ENCODE peak calls at places on chromosomes 13 and 19, in five cellular contexts. F is GM12878, I is K562, H is HCT116, V is H1. J is an unnamed sample.
A peak's percentile ranks its signal among the peaks of the same experiment; 100 is the strongest.

GRCh38 chr19:38031423-38031770 is 124.4 kb downstream of the SIPA1L3 start:
- DNase-seq in H (no peak), I (no peak), V (no peak), F (no peak), J (no peak)

GRCh38 chr13:49791753-49792549 is 531 bp downstream of the KPNA3 start:
- DNase-seq in F (no peak), V (peak; percentile 64), I (peak; percentile 49), H (no peak), J (peak; percentile 3)

GRCh38 chr13:24616514-24616913 is 63.7 kb upstream of the ATP12A start:
- DNase-seq in I (no peak), H (no peak), V (no peak), F (no peak), J (no peak)

GRCh38 chr19:6720369-6721112 is at the start of gene C3:
- DNase-seq in I (no peak), H (no peak), F (no peak), V (no peak), J (no peak)

GRCh38 chr19:8900421-8900820 is 68.2 kb downstream of the MBD3L1 start:
- DNase-seq in H (no peak), I (no peak), F (no peak), V (no peak), J (no peak)

GRCh38 chr13:36549126-36549702 is 116.9 kb downstream of the CCNA1 start:
- DNase-seq in V (no peak), F (no peak), I (no peak), H (no peak), J (no peak)

GRCh38 chr13:34678154-34678553 is 263.9 kb upstream of the NBEA start:
- DNase-seq in I (no peak), V (no peak), H (no peak), F (no peak), J (no peak)

GRCh38 chr13:113782472-113782871 is 23.4 kb downstream of the TMEM255B start:
- DNase-seq in V (no peak), I (no peak), F (no peak), H (no peak), J (no peak)

GRCh38 chr19:6417713-6418561 is 6.7 kb downstream of the KHSRP start:
- DNase-seq in H (no peak), I (no peak), V (peak; percentile 65), F (no peak), J (no peak)

GRCh38 chr13:66803759-66804456 is 426.2 kb downstream of the PCDH9 start:
- DNase-seq in I (no peak), V (no peak), H (no peak), F (no peak), J (no peak)

GRCh38 chr19:33737704-33738103 is 59.0 kb upstream of the KCTD15 start:
- DNase-seq in V (no peak), F (no peak), I (no peak), H (no peak), J (no peak)

GRCh38 chr13:48783181-48783630 is 129.5 kb downstream of the CYSLTR2 start:
- DNase-seq in V (no peak), F (no peak), H (no peak), I (no peak), J (no peak)

GRCh38 chr19:55238030-55238429 is 9.5 kb upstream of the TMEM86B start:
- DNase-seq in F (no peak), H (no peak), V (no peak), I (no peak), J (no peak)

GRCh38 chr13:96229356-96229755 is 139.4 kb downstream of the HS6ST3 start:
- DNase-seq in F (no peak), V (no peak), I (peak; percentile 21), H (peak; percentile 48), J (peak; percentile 18)

GRCh38 chr19:5321851-5322681 is 18.5 kb downstream of the PTPRS start:
- DNase-seq in H (no peak), V (no peak), F (peak; percentile 72), I (peak; percentile 69), J (no peak)

GRCh38 chr13:40613954-40614353 is 52.5 kb downstream of the FOXO1 start:
- DNase-seq in V (no peak), I (no peak), F (no peak), H (no peak), J (no peak)
- H3K4me1 ChIP-seq in V (peaks cover 28% of the 10 kb centered on the region), I (no peaks in the 10 kb centered on the region), F (peaks cover 19% of the 10 kb centered on the region), H (no peaks in the 10 kb centered on the region), J (peaks cover 6% of the 10 kb centered on the region)

DNA sequence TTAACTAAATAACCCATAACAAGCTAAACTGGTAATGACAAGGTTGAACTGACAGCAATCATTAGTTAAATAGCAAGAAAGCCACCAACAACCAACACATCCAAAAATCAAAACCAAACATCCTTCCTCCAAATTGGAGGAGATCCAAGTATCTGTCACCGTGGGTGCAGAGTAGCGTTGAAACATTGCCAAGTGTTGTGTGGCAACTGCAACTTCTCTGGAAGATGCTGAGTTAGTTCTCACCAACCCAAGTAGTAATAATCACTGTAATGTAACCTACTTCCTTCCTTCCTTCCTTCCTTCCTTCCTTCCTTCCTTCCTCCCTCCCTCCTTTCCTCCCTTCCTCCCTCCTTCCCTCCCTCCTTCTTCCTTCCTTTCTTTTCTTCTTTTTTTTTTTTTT is 54.7 kb downstream of the TRPM4 start:
- DNase-seq in F (no peak), V (no peak), H (no peak), I (peak; percentile 12), J (no peak)
- TF ChIP-seq ZNF274 in F (no peak), V (no peak), H (no peak), I (no peak), J (no peak)

GRCh38 chr19:18385359-18385674 is 641 bp upstream of the GDF15 start:
- DNase-seq in I (no peak), F (no peak), V (no peak), H (no peak), J (no peak)

GRCh38 chr19:18385675-18386542 is at the start of gene GDF15:
- DNase-seq in V (peak; percentile 90), F (no peak), H (peak; percentile 90), I (peak; percentile 82), J (peak; percentile 38)

GRCh38 chr19:18386543-18387251 is 739 bp downstream of the GDF15 start:
- DNase-seq in I (peak; percentile 43), V (no peak), H (no peak), F (no peak), J (no peak)

GRCh38 chr19:18387395-18387794 is 1.4 kb downstream of the GDF15 start:
- DNase-seq in F (no peak), I (no peak), V (no peak), H (no peak), J (no peak)

GRCh38 chr19:18384775-18385174 is 1.2 kb upstream of the GDF15 start:
- DNase-seq in I (no peak), H (no peak), V (no peak), F (no peak), J (no peak)
- H3K4me1 ChIP-seq in I (peaks cover 33% of the 10 kb centered on the region), H (peaks cover 88% of the 10 kb centered on the region), V (peaks cover 3% of the 10 kb centered on the region), F (peaks cover 8% of the 10 kb centered on the region), J (peaks cover 12% of the 10 kb centered on the region)

GRCh38 chr19:1236566-1236965 is 1.2 kb downstream of the CBARP start:
- DNase-seq in V (peak; percentile 61), F (no peak), I (peak; percentile 74), H (no peak), J (no peak)

GRCh38 chr19:1238373-1239303 is 833 bp upstream of the CBARP start:
- DNase-seq in F (no peak), I (no peak), H (no peak), V (peak; percentile 57), J (no peak)

GRCh38 chr19:1239420-1239795 is 1.6 kb upstream of the CBARP start:
- DNase-seq in F (no peak), V (no peak), H (no peak), I (no peak), J (no peak)

GRCh38 chr19:1237027-1237659 is 662 bp downstream of the CBARP start:
- DNase-seq in F (no peak), H (no peak), I (peak; percentile 54), V (peak; percentile 66), J (no peak)

GRCh38 chr19:1237754-1238372 is at the start of gene CBARP:
- DNase-seq in F (no peak), V (peak; percentile 61), H (no peak), I (peak; percentile 79), J (no peak)
- TF ChIP-seq ZNF274 in F (no peak), V (no peak), H (no peak), I (no peak), J (no peak)